ENCODE peak calls at places on chromosomes 7 and 10, in five cellular contexts. L is transverse colon, X is esophagus muscularis mucosa, S is H1, E is sigmoid colon. A is an unnamed sample.

GRCh38 chr7:131067220-131067619 is 260.5 kb upstream of the MKLN1 start:
- DNase-seq in L (no peak), X (no peak), S (no peak), E (no peak), A (no peak)

GRCh38 chr7:101287032-101287431 is 34.6 kb downstream of the IFT22 start:
- DNase-seq in L (no peak), X (no peak), S (no peak), E (no peak), A (no peak)

GRCh38 chr10:102038410-102038809 is 17.6 kb downstream of the ARMH3 start:
- DNase-seq in L (no peak), X (no peak), S (no peak), E (no peak), A (no peak)

GRCh38 chr7:123494193-123494796 is 40.1 kb downstream of the IQUB start:
- DNase-seq in L (peak), X (no peak), S (no peak), E (no peak), A (no peak)

GRCh38 chr7:4809091-4809591 is 33.7 kb downstream of the AP5Z1 start:
- DNase-seq in L (no peak), X (no peak), S (no peak), E (peak), A (peak)

GRCh38 chr7:25216837-25217236 is 11.4 kb downstream of the NPVF start:
- DNase-seq in L (no peak), X (no peak), S (no peak), E (no peak), A (no peak)

GRCh38 chr10:19772958-19773357 is 43.3 kb upstream of the PLXDC2 start:
- DNase-seq in L (no peak), X (no peak), S (no peak), E (no peak), A (no peak)

GRCh38 chr10:110498087-110498981 is 627 bp downstream of the DUSP5 start:
- DNase-seq in L (peak), X (no peak), S (no peak), E (peak), A (peak)

GRCh38 chr10:79239930-79240713 is 107.1 kb upstream of the PPIF start:
- DNase-seq in L (no peak), X (no peak), S (no peak), E (no peak), A (no peak)

GRCh38 chr7:132381742-132382472 is 194.4 kb downstream of the PLXNA4 start:
- DNase-seq in L (no peak), X (no peak), S (no peak), E (no peak), A (no peak)

GRCh38 chr10:86160890-86161585 is 205.6 kb downstream of the GRID1 start:
- DNase-seq in L (no peak), X (no peak), S (no peak), E (peak), A (peak)

GRCh38 chr7:81584667-81585066 is 185.2 kb downstream of the HGF start:
- DNase-seq in L (no peak), X (no peak), S (no peak), E (no peak), A (no peak)

GRCh38 chr7:51034531-51035264 is 252.0 kb upstream of the GRB10 start:
- DNase-seq in L (no peak), X (no peak), S (no peak), E (no peak), A (no peak)

GRCh38 chr7:85554294-85554877 is 367.5 kb upstream of the SEMA3D start:
- DNase-seq in L (no peak), X (no peak), S (no peak), E (no peak), A (no peak)

GRCh38 chr10:86518781-86519180 is 2.8 kb downstream of the WAPL start:
- DNase-seq in L (no peak), X (no peak), S (no peak), E (no peak), A (no peak)

GRCh38 chr7:234712-235553 is 42.6 kb downstream of the FAM20C start:
- DNase-seq in L (peak), X (no peak), S (no peak), E (peak), A (no peak)

GRCh38 chr10:91309711-91310110 is 89.2 kb downstream of the PCGF5 start:
- DNase-seq in L (no peak), X (no peak), S (no peak), E (no peak), A (no peak)

GRCh38 chr7:45920543-45921380 is at the start of gene IGFBP3:
- DNase-seq in L (no peak), X (peak), S (no peak), E (no peak), A (no peak)

GRCh38 chr7:150801242-150801945 is 825 bp downstream of the TMEM176A start:
- DNase-seq in L (peak), X (peak), S (no peak), E (no peak), A (no peak)

GRCh38 chr7:98202367-98203195 is 8.7 kb upstream of the BHLHA15 start:
- DNase-seq in L (peak), X (no peak), S (no peak), E (no peak), A (no peak)

GRCh38 chr7:102264367-102264891 is 22.2 kb upstream of the SH2B2 start:
- DNase-seq in L (no peak), X (no peak), S (no peak), E (no peak), A (no peak)

GRCh38 chr10:29784175-29784773 is 149.5 kb upstream of the SVIL start:
- DNase-seq in L (peak), X (peak), S (peak), E (peak), A (peak)
- TF ChIP-seq EP300 in L (no peak), X (peak), S (peak), E (peak), A (peak)

DNA sequence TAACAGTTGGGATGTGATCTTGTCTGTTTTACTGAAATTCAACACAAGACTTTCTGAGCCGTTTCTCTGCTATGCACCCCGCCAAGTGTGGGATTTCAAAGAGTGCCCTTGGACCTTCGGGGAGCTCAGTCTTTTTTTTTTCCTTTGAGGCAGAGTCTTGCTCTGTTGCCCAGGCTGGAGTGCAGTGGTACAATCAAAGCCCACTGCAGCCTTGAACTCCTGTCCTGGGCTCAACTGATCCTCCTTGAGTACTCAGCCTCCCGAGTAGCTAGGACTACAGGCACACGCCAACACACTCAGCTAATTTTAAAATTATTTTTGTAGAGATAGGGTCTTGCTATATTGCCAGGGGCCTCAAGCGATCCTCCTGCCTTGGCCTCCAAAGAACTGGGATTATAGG is 162.9 kb downstream of the BAMBI start:
- DNase-seq in L (no peak), X (no peak), S (no peak), E (no peak), A (no peak)
- TF ChIP-seq POLR2AphosphoS5 in L (no peak), X (no peak), S (no peak), E (no peak), A (no peak)

GRCh38 chr7:2631924-2632716 is at the start of gene TTYH3:
- DNase-seq in L (no peak), X (no peak), S (no peak), E (peak), A (peak)
- TF ChIP-seq POLR2A in L (no peak), X (no peak), S (no peak), E (no peak), A (peak)

GRCh38 chr7:16492513-16493062 is 27.1 kb upstream of the SOSTDC1 start:
- DNase-seq in L (no peak), X (no peak), S (no peak), E (no peak), A (no peak)
- TF ChIP-seq EP300 in L (no peak), X (no peak), S (no peak), E (no peak), A (no peak)